ENCODE peak calls at places on chromosomes 6 and 20, in nine cellular contexts. H is left cardiac atrium; Z is hypothalamus; F is Caki2; P is HEK293T; T is DMS153; Q is HCT116; V is activated CD4-positive, alpha-beta T cell treated with anti-CD3 and anti-CD28 coated beads, Interleukin-2, amount 50 U/mL, for 24 hours; K is amniotic epithelial cell. A is an unnamed sample.

GRCh38 chr20:11375966-11376365 is 541.7 kb upstream of the BTBD3 start:
- DNase-seq in P (no peak), H (no peak), Q (no peak), T (no peak), K (no peak), Z (no peak), F (no peak), V (no peak), A (no peak)

GRCh38 chr6:132025468-132025867 is 74.3 kb upstream of the CCN2 start:
- DNase-seq in T (no peak), K (no peak), Q (no peak), P (no peak), F (no peak), V (no peak), Z (no peak), H (no peak), A (no peak)

GRCh38 chr20:35007891-35008290 is 52.2 kb downstream of the MYH7B start:
- DNase-seq in H (peak), F (no peak), Q (no peak), V (no peak), P (no peak), Z (no peak), K (no peak), T (no peak), A (no peak)

GRCh38 chr20:44731657-44732056 is 14.0 kb upstream of the KCNK15 start:
- DNase-seq in F (no peak), H (no peak), V (no peak), Q (no peak), Z (no peak), T (no peak), P (no peak), K (no peak), A (no peak)

GRCh38 chr6:984031-984430 is 291.1 kb upstream of the EXOC2 start:
- DNase-seq in Z (no peak), F (no peak), P (no peak), V (no peak), T (no peak), K (no peak), Q (no peak), H (no peak), A (no peak)

GRCh38 chr20:45780159-45780558 is 11.5 kb downstream of the WFDC3 start:
- DNase-seq in F (no peak), P (no peak), H (no peak), T (no peak), Z (no peak), Q (no peak), K (no peak), V (no peak), A (no peak)

GRCh38 chr20:57851786-57852185 is 142.0 kb upstream of the PMEPA1 start:
- DNase-seq in Z (no peak), T (no peak), P (no peak), H (no peak), F (no peak), K (no peak), Q (no peak), V (no peak), A (no peak)

GRCh38 chr20:56202493-56203077 is 45.9 kb upstream of the MC3R start:
- DNase-seq in T (no peak), P (no peak), V (no peak), Q (no peak), K (peak), H (no peak), F (no peak), Z (no peak), A (no peak)

GRCh38 chr6:134686071-134686470 is 263.8 kb downstream of the ALDH8A1 start:
- DNase-seq in F (no peak), H (no peak), K (peak), V (no peak), T (no peak), P (no peak), Z (no peak), Q (no peak), A (no peak)

GRCh38 chr20:35279040-35279439 is 1.1 kb upstream of the MMP24OS start:
- DNase-seq in K (peak), Q (no peak), P (no peak), Z (no peak), F (no peak), H (no peak), T (no peak), V (no peak), A (no peak)

GRCh38 chr20:60292001-60292520 is 333.8 kb downstream of the CDH26 start:
- DNase-seq in H (no peak), Q (no peak), Z (no peak), V (no peak), T (no peak), P (no peak), F (no peak), K (no peak), A (no peak)

GRCh38 chr20:62740286-62741141 is 31.9 kb downstream of the NTSR1 start:
- DNase-seq in Q (peak), K (peak), Z (no peak), P (no peak), T (no peak), V (peak), F (no peak), H (peak), A (peak)

GRCh38 chr6:37489697-37490336 is 9.9 kb downstream of the CCDC167 start:
- DNase-seq in Z (no peak), H (no peak), Q (no peak), K (no peak), F (no peak), P (no peak), V (no peak), T (no peak), A (no peak)

GRCh38 chr6:52362443-52363221 is 681 bp downstream of the PAQR8 start:
- DNase-seq in F (peak), T (no peak), P (peak), Q (no peak), Z (no peak), K (no peak), H (peak), V (no peak), A (peak)

GRCh38 chr6:41965429-41966213 is 24.0 kb upstream of the CCND3 start:
- DNase-seq in Z (no peak), K (no peak), T (no peak), Q (no peak), V (no peak), P (no peak), H (no peak), F (no peak), A (no peak)

GRCh38 chr6:127952831-127953230 is 52.0 kb upstream of the THEMIS start:
- DNase-seq in T (no peak), V (no peak), H (no peak), K (peak), Q (no peak), P (no peak), F (no peak), Z (no peak), A (no peak)

GRCh38 chr6:84033523-84034451 is at the start of gene MRAP2:
- DNase-seq in P (peak), T (peak), F (no peak), Z (no peak), K (no peak), H (peak), Q (no peak), V (no peak), A (no peak)

GRCh38 chr6:100657678-100658330 is 193.1 kb upstream of the SIM1 start:
- DNase-seq in H (no peak), K (peak), P (no peak), V (no peak), T (peak), Z (no peak), Q (no peak), F (peak), A (no peak)

GRCh38 chr6:102458990-102459389 is 1065.5 kb downstream of the GRIK2 start:
- DNase-seq in K (no peak), H (no peak), T (no peak), V (no peak), F (no peak), Q (no peak), P (no peak), Z (no peak), A (no peak)

A was measured in activated CD4-positive, alpha-beta memory T cell treated with anti-CD3 and anti-CD28 coated beads, Interleukin-2, amount 10 ng/mL, durations not matched to agents 7 days and 5 days.